ENCODE peak calls at places on chromosomes 11 and 22, in four cellular contexts. H is HFFc6, F is HT1080, E is ovary. W is an unnamed sample.

GRCh38 chr22:46281866-46282678 is 14.3 kb downstream of the TTC38 start:
- DNase-seq in F (no peak), E (no peak), H (no peak), W (peak)

GRCh38 chr22:49717322-49717919 is 110.3 kb downstream of the BRD1 start:
- DNase-seq in E (no peak), H (no peak), F (no peak), W (no peak)

GRCh38 chr11:132231656-132232173 is 861.3 kb downstream of the NTM start:
- DNase-seq in H (no peak), F (no peak), E (no peak), W (no peak)

GRCh38 chr22:43451651-43452050 is 39.8 kb downstream of the MPPED1 start:
- DNase-seq in F (no peak), E (no peak), H (no peak), W (no peak)

GRCh38 chr11:119990306-119991021 is 147.4 kb downstream of the TRIM29 start:
- DNase-seq in F (peak), H (no peak), E (no peak), W (no peak)

GRCh38 chr22:33918676-33919590 is 1.3 kb downstream of the LARGE1 start:
- DNase-seq in F (no peak), H (peak), E (no peak), W (no peak)

GRCh38 chr11:71098776-71099175 is 153.6 kb downstream of the SHANK2 start:
- DNase-seq in H (no peak), F (no peak), E (no peak), W (no peak)

GRCh38 chr11:34512810-34513673 is 552 bp downstream of the ELF5 start:
- DNase-seq in E (no peak), H (peak), F (peak), W (no peak)

GRCh38 chr11:116424615-116425261 is 348.0 kb downstream of the BUD13 start:
- DNase-seq in E (no peak), H (no peak), F (no peak), W (no peak)

GRCh38 chr22:40417881-40418280 is 47.5 kb downstream of the SGSM3 start:
- DNase-seq in F (no peak), H (no peak), E (no peak), W (no peak)

GRCh38 chr22:23246982-23247766 is 66.9 kb downstream of the BCR start:
- DNase-seq in H (no peak), E (no peak), F (no peak), W (no peak)

GRCh38 chr11:34783816-34784317 is 132.3 kb downstream of the APIP start:
- DNase-seq in E (no peak), H (no peak), F (no peak), W (no peak)

GRCh38 chr11:17915500-17916143 is 97.2 kb downstream of the SERGEF start:
- DNase-seq in E (no peak), H (no peak), F (peak), W (no peak)

GRCh38 chr22:50201191-50202129 is 649 bp downstream of the SELENOO start:
- DNase-seq in E (no peak), H (no peak), F (no peak), W (no peak)

GRCh38 chr22:42961815-42962214 is 53.1 kb downstream of the PACSIN2 start:
- DNase-seq in F (no peak), E (no peak), H (no peak), W (no peak)

GRCh38 chr22:48146426-48146825 is 1384.0 kb downstream of the TBC1D22A start:
- DNase-seq in F (no peak), E (no peak), H (no peak), W (no peak)

GRCh38 chr22:50702821-50703725 is 30.4 kb downstream of the SHANK3 start:
- DNase-seq in F (no peak), H (no peak), E (no peak), W (peak)

GRCh38 chr22:50146440-50147228 is 23.9 kb upstream of the PANX2 start:
- DNase-seq in F (peak), H (peak), E (peak), W (peak)

GRCh38 chr11:132858203-132858602 is 674.1 kb downstream of the OPCML start:
- DNase-seq in F (peak), E (no peak), H (peak), W (no peak)

GRCh38 chr11:44823006-44823405 is 96.2 kb downstream of the TSPAN18 start:
- DNase-seq in E (no peak), F (peak), H (no peak), W (no peak)

GRCh38 chr11:35158371-35159081 is 19.6 kb downstream of the CD44 start:
- DNase-seq in H (no peak), F (no peak), E (peak), W (peak)

GRCh38 chr11:35567737-35568465 is 42.5 kb upstream of the PAMR1 start:
- DNase-seq in E (no peak), H (no peak), F (peak), W (no peak)

GRCh38 chr22:38957046-38957770 is at the start of gene APOBEC3A:
- DNase-seq in H (no peak), E (no peak), F (no peak), W (no peak)

GRCh38 chr22:41381329-41382097 is at the start of gene TEF:
- DNase-seq in E (peak), H (peak), F (peak), W (peak)

GRCh38 chr11:75059299-75059698 is 37.4 kb downstream of the OR2AT4 start:
- DNase-seq in H (no peak), E (no peak), F (no peak), W (no peak)

GRCh38 chr22:47046411-47047065 is 284.1 kb downstream of the TBC1D22A start:
- DNase-seq in F (no peak), E (no peak), H (no peak), W (peak)

GRCh38 chr11:35798983-35799382 is 136.4 kb downstream of the TRIM44 start:
- DNase-seq in E (no peak), F (no peak), H (no peak), W (no peak)

GRCh38 chr11:100472727-100473389 is 214.2 kb upstream of the ARHGAP42 start:
- DNase-seq in H (no peak), E (no peak), F (no peak), W (no peak)

GRCh38 chr11:47331454-47332302 is 20.8 kb downstream of the MYBPC3 start:
- DNase-seq in E (no peak), F (no peak), H (no peak), W (no peak)

GRCh38 chr11:33989461-33989860 is 62.1 kb upstream of the CAPRIN1 start:
- DNase-seq in F (no peak), H (no peak), E (no peak), W (no peak)

GRCh38 chr11:68880851-68881250 is 22.8 kb downstream of the MRPL21 start:
- DNase-seq in F (no peak), H (no peak), E (no peak), W (no peak)

GRCh38 chr22:17569971-17570511 is 6.7 kb downstream of the SLC25A18 start:
- DNase-seq in H (no peak), F (peak), E (peak), W (peak)

GRCh38 chr11:117410861-117411725 is 83.4 kb downstream of the CEP164 start:
- DNase-seq in E (no peak), F (no peak), H (no peak), W (peak)